ENCODE peak calls at places on chromosome 11, in eight cellular contexts. A is MM.1S, R is body of pancreas, S is brain microvascular endothelial cell, K is left ventricle myocardium inferior, Y is OCI-LY7, O is heart right ventricle, X is sigmoid colon. M is an unnamed sample.

GRCh38 chr11:4881860-4882500 is at the start of gene OR51T1:
- DNase-seq in K (no peak), X (no peak), S (peak), O (no peak), Y (no peak), A (no peak), R (no peak), M (peak)

GRCh38 chr11:83721286-83721685 is 435.1 kb upstream of the CCDC90B start:
- DNase-seq in Y (no peak), O (no peak), R (no peak), A (no peak), K (no peak), X (no peak), S (no peak), M (no peak)

GRCh38 chr11:6567371-6567745 is 36.1 kb downstream of the RRP8 start:
- DNase-seq in O (no peak), R (no peak), Y (no peak), A (no peak), S (no peak), X (no peak), K (no peak), M (no peak)

GRCh38 chr11:9384535-9385287 is at the start of gene IPO7:
- DNase-seq in X (peak), R (peak), S (peak), K (peak), A (peak), Y (peak), O (peak), M (peak)

GRCh38 chr11:130672911-130673310 is 224.5 kb downstream of the ADAMTS15 start:
- DNase-seq in Y (no peak), O (no peak), R (no peak), K (no peak), S (no peak), A (no peak), X (no peak), M (no peak)

GRCh38 chr11:10351768-10352641 is 47.1 kb downstream of the ADM start:
- DNase-seq in X (peak), Y (no peak), K (peak), R (peak), S (peak), A (no peak), O (peak), M (no peak)

GRCh38 chr11:122647728-122648127 is 7.8 kb upstream of the UBASH3B start:
- DNase-seq in Y (no peak), K (no peak), S (no peak), A (no peak), R (no peak), O (no peak), X (no peak), M (no peak)

GRCh38 chr11:132205496-132205895 is 835.1 kb downstream of the NTM start:
- DNase-seq in O (no peak), K (no peak), S (no peak), A (no peak), Y (no peak), X (no peak), R (no peak), M (peak)

GRCh38 chr11:63494936-63495335 is 4.0 kb upstream of the PLAAT5 start:
- DNase-seq in O (no peak), S (no peak), A (no peak), R (peak), K (no peak), X (no peak), Y (no peak), M (no peak)

GRCh38 chr11:112885744-112886706 is 75.2 kb upstream of the NCAM1 start:
- DNase-seq in S (no peak), X (no peak), A (no peak), K (no peak), O (no peak), Y (no peak), R (no peak), M (no peak)

GRCh38 chr11:116613201-116613910 is 159.4 kb downstream of the BUD13 start:
- DNase-seq in Y (no peak), X (peak), O (no peak), A (no peak), K (no peak), S (no peak), R (no peak), M (no peak)

GRCh38 chr11:28521075-28521474 is 412.9 kb downstream of the METTL15 start:
- DNase-seq in R (no peak), O (no peak), X (no peak), K (no peak), Y (no peak), A (no peak), S (no peak), M (no peak)

GRCh38 chr11:66004186-66004585 is 1.9 kb downstream of the BANF1 start:
- DNase-seq in O (no peak), R (no peak), Y (peak), A (no peak), S (no peak), K (no peak), X (no peak), M (no peak)

GRCh38 chr11:105244157-105244820 is 104.7 kb upstream of the CARD18 start:
- DNase-seq in A (peak), Y (no peak), S (peak), K (no peak), R (no peak), O (peak), X (no peak), M (peak)

GRCh38 chr11:2884424-2884815 is 1.2 kb downstream of the CDKN1C start:
- DNase-seq in O (peak), S (no peak), R (no peak), A (peak), Y (no peak), X (peak), K (peak), M (no peak)

GRCh38 chr11:74620537-74620936 is 28.2 kb downstream of the POLD3 start:
- DNase-seq in K (no peak), Y (no peak), A (no peak), S (no peak), R (no peak), O (no peak), X (no peak), M (no peak)

GRCh38 chr11:112223125-112223524 is 3.1 kb upstream of the PTS start:
- DNase-seq in S (no peak), O (no peak), A (no peak), R (no peak), Y (no peak), K (no peak), X (no peak), M (no peak)

GRCh38 chr11:1826552-1827094 is 8.2 kb upstream of the SYT8 start:
- DNase-seq in K (no peak), X (peak), R (peak), S (peak), A (no peak), O (no peak), Y (peak), M (peak)

GRCh38 chr11:115141715-115142114 is 362.5 kb downstream of the CADM1 start:
- DNase-seq in X (no peak), S (no peak), O (no peak), A (no peak), Y (no peak), K (no peak), R (no peak), M (no peak)

GRCh38 chr11:35717043-35717442 is 54.5 kb downstream of the TRIM44 start:
- DNase-seq in K (no peak), O (no peak), X (no peak), Y (no peak), A (no peak), R (no peak), S (no peak), M (no peak)

GRCh38 chr11:8701891-8702597 is 19.5 kb downstream of the RPL27A start:
- DNase-seq in Y (no peak), S (no peak), A (no peak), X (no peak), K (no peak), R (no peak), O (no peak), M (no peak)

GRCh38 chr11:60840711-60841430 is 1.0 kb upstream of the CCDC86 start:
- DNase-seq in O (peak), K (peak), S (peak), Y (no peak), R (no peak), X (peak), A (peak), M (peak)

GRCh38 chr11:69552951-69553350 is 71.5 kb downstream of the LINC01488 start:
- DNase-seq in A (no peak), K (no peak), Y (no peak), X (peak), S (no peak), R (no peak), O (no peak), M (no peak)

GRCh38 chr11:70671083-70671482 is 272.8 kb downstream of the CTTN start:
- DNase-seq in X (no peak), K (no peak), A (no peak), R (no peak), Y (no peak), O (no peak), S (no peak), M (no peak)
- H3K4me3 ChIP-seq in X (no peak), K (no peak), A (no peak), R (no peak), Y (no peak), O (no peak), S (no peak), M (no peak)

DNA sequence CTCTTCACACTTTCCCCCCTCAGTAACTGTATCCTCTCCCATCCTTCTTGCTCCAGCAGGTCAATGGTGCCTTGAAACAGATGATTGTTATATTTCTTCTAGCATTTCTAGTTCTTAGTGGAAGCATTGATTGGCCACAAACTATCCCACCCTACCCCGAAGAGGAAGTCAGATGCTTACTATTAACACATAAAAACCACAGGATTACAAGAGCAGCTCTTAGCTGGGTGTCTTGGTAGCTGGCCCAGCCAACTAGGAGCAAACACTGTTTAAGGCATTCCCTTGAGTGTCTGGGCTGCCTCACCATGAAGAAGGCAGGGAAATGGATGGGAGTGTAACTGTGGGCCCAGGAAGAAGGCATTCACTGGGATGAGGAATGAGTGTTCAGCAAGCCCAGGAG is 176.6 kb downstream of the GRIK4 start:
- DNase-seq in R (no peak), Y (no peak), X (no peak), K (no peak), A (no peak), S (no peak), O (no peak), M (no peak)
- H3K4me3 ChIP-seq in R (no peak), Y (no peak), X (no peak), K (no peak), A (no peak), S (no peak), O (no peak), M (no peak)

GRCh38 chr11:110337570-110338193 is 41.3 kb upstream of the RDX start:
- DNase-seq in R (no peak), O (no peak), A (no peak), S (peak), K (no peak), X (no peak), Y (no peak), M (no peak)
- H3K4me3 ChIP-seq in R (no peak), O (no peak), A (no peak), S (no peak), K (no peak), X (no peak), Y (no peak), M (no peak)

DNA sequence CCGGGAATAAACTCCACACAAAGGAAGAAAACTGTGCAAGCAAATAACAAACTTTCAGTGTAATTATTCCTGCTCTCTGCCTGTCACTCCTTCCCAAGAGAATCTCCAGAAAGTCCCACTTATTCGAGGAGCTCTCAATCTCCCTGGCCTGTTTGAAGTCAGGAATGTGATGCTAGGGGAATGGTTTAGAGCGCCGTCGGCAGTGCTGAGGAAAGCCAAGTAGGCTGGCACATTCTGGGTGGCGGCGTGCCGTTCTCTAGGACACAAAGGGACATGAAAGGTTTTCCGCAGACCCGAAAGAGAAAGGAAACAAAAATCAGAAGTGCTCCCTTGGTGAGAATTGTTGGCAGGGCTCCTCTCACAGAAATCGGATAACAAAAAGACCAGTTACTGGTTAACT is 81.9 kb downstream of the RCN1 start:
- DNase-seq in A (no peak), K (no peak), Y (no peak), R (no peak), S (no peak), X (no peak), O (no peak), M (peak)
- H3K4me3 ChIP-seq in A (no peak), K (peak), Y (no peak), R (no peak), S (peak), X (peak), O (peak), M (peak)

DNA sequence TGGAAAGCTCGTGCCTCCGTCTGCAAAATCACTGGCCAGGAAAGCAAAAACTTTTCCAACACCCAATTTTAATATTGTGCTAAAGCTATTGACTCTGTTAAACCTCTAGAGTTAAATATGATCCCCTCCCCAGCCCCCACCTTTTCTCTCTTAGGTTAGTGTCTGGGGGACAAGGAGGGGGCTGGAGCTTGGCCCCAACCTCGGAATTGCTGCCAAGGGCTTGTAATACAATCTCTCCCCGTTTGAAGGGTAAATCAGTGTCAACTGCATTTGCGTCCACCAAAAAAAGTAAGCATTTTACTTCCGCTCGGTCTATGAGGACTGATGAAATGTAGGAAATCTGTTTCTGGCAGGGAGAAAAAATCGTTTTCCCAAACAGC is at the start of gene GAS2:
- DNase-seq in S (no peak), X (no peak), A (no peak), Y (no peak), K (no peak), R (no peak), O (peak), M (no peak)
- H3K4me3 ChIP-seq in S (peak), X (peak), A (peak), Y (no peak), K (peak), R (peak), O (peak), M (peak)

M was measured in astrocyte of the cerebellum.